ENCODE peak calls at places on chromosome 4, in seven cellular contexts. One of them, this sample, is unnamed. For H3K4me1, the result is how much of the 10 kb centered on the place peaks cover.

GRCh38 chr4:61628727-61629126 is 428.6 kb downstream of the ADGRL3 start:
- DNase-seq in adrenal gland: no peak
- DNase-seq in breast epithelium: no peak
- DNase-seq in suprapubic skin: no peak
- DNase-seq in uterus: no peak
- DNase-seq in heart left ventricle: no peak
- DNase-seq in IMR-90: no peak
- DNase-seq in this sample: no peak

GRCh38 chr4:123443401-123444297 is 47.1 kb downstream of the SPRY1 start:
- DNase-seq in adrenal gland: no peak
- DNase-seq in breast epithelium: no peak
- DNase-seq in suprapubic skin: no peak
- DNase-seq in uterus: no peak
- DNase-seq in heart left ventricle: no peak
- DNase-seq in IMR-90: peak
- DNase-seq in this sample: no peak

GRCh38 chr4:72767903-72768817 is 199.1 kb upstream of the ADAMTS3 start:
- DNase-seq in adrenal gland: no peak
- DNase-seq in breast epithelium: no peak
- DNase-seq in suprapubic skin: no peak
- DNase-seq in uterus: no peak
- DNase-seq in heart left ventricle: no peak
- DNase-seq in IMR-90: peak
- DNase-seq in this sample: no peak

GRCh38 chr4:54498661-54499111 is 159.1 kb upstream of the KIT start:
- DNase-seq in adrenal gland: no peak
- DNase-seq in breast epithelium: no peak
- DNase-seq in suprapubic skin: no peak
- DNase-seq in uterus: no peak
- DNase-seq in heart left ventricle: no peak
- DNase-seq in IMR-90: peak
- DNase-seq in this sample: no peak

GRCh38 chr4:149296503-149296902 is 519.1 kb downstream of the IQCM start:
- DNase-seq in adrenal gland: no peak
- DNase-seq in breast epithelium: no peak
- DNase-seq in suprapubic skin: no peak
- DNase-seq in uterus: no peak
- DNase-seq in heart left ventricle: no peak
- DNase-seq in IMR-90: no peak
- DNase-seq in this sample: no peak

GRCh38 chr4:23130845-23131244 is 438.1 kb downstream of the GBA3 start:
- DNase-seq in adrenal gland: no peak
- DNase-seq in breast epithelium: no peak
- DNase-seq in suprapubic skin: no peak
- DNase-seq in uterus: no peak
- DNase-seq in heart left ventricle: no peak
- DNase-seq in IMR-90: no peak
- DNase-seq in this sample: no peak

GRCh38 chr4:664713-665231 is 9.3 kb downstream of the ATP5ME start:
- DNase-seq in adrenal gland: peak
- DNase-seq in breast epithelium: no peak
- DNase-seq in suprapubic skin: no peak
- DNase-seq in uterus: no peak
- DNase-seq in heart left ventricle: peak
- DNase-seq in IMR-90: no peak
- DNase-seq in this sample: no peak

GRCh38 chr4:56466910-56467283 is 520 bp upstream of the SRP72 start:
- DNase-seq in adrenal gland: no peak
- DNase-seq in breast epithelium: no peak
- DNase-seq in suprapubic skin: no peak
- DNase-seq in uterus: no peak
- DNase-seq in heart left ventricle: no peak
- DNase-seq in IMR-90: no peak
- DNase-seq in this sample: no peak

GRCh38 chr4:126446917-126447316 is 1132.2 kb downstream of the FAT4 start:
- DNase-seq in adrenal gland: no peak
- DNase-seq in breast epithelium: no peak
- DNase-seq in suprapubic skin: no peak
- DNase-seq in uterus: no peak
- DNase-seq in heart left ventricle: no peak
- DNase-seq in IMR-90: no peak
- DNase-seq in this sample: no peak

GRCh38 chr4:142846105-142846728 is at the start of gene INPP4B:
- DNase-seq in adrenal gland: peak
- DNase-seq in breast epithelium: no peak
- DNase-seq in suprapubic skin: no peak
- DNase-seq in uterus: peak
- DNase-seq in heart left ventricle: peak
- DNase-seq in IMR-90: peak
- DNase-seq in this sample: peak

GRCh38 chr4:56206258-56206657 is 181.0 kb downstream of the AASDH start:
- DNase-seq in adrenal gland: no peak
- DNase-seq in breast epithelium: no peak
- DNase-seq in suprapubic skin: no peak
- DNase-seq in uterus: no peak
- DNase-seq in heart left ventricle: no peak
- DNase-seq in IMR-90: no peak
- DNase-seq in this sample: no peak

DNA sequence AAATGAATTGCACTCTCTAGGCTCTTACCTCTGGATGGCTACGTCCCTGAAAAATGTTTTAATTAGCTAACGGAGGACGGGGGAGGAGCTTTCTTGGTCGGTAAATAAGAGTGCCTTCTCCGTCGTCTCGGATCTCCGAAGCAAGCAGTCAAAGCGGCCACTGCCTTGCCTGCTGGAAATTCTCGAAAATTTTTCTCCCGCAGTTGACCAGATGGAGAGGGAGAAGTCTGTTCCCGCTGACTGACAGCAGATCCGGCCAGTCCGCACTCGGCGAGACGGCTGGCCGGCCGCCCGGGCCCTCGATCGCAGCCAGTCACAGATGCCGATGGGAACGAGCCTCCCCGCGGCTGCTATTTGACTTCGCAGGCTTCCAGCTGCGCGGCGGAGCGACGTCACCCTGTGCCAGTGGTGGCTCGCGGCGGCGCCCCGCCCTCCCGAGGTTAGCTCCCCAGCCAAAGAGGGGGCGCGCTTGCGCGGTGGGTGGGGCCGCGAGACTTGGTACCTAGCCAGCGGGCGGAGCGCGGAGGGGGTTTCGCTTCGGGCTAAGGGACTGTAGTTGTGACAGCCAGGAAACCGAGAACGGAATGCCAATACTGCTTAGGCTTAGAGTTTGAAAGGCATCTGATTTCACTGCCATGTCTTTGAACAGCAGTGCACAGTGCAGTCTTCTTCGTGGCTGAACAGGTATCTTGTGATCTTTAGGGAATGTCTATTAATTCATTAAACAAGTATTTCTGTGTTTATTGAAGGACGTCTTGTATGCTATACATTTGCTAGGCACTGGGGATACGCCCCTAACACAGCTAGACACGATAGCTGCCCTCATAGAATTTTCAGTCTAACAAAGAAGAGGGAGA is at the start of gene PPM1K:
- DNase-seq in adrenal gland: peak
- DNase-seq in breast epithelium: peak
- DNase-seq in suprapubic skin: peak
- DNase-seq in uterus: peak
- DNase-seq in heart left ventricle: peak
- DNase-seq in IMR-90: peak
- DNase-seq in this sample: peak
- TF ChIP-seq POLR2A in adrenal gland: peak
- TF ChIP-seq POLR2A in breast epithelium: peak
- TF ChIP-seq POLR2A in suprapubic skin: no peak
- TF ChIP-seq POLR2A in uterus: peak
- TF ChIP-seq POLR2A in heart left ventricle: peak
- TF ChIP-seq POLR2A in IMR-90: peak
- TF ChIP-seq POLR2A in this sample: peak

DNA sequence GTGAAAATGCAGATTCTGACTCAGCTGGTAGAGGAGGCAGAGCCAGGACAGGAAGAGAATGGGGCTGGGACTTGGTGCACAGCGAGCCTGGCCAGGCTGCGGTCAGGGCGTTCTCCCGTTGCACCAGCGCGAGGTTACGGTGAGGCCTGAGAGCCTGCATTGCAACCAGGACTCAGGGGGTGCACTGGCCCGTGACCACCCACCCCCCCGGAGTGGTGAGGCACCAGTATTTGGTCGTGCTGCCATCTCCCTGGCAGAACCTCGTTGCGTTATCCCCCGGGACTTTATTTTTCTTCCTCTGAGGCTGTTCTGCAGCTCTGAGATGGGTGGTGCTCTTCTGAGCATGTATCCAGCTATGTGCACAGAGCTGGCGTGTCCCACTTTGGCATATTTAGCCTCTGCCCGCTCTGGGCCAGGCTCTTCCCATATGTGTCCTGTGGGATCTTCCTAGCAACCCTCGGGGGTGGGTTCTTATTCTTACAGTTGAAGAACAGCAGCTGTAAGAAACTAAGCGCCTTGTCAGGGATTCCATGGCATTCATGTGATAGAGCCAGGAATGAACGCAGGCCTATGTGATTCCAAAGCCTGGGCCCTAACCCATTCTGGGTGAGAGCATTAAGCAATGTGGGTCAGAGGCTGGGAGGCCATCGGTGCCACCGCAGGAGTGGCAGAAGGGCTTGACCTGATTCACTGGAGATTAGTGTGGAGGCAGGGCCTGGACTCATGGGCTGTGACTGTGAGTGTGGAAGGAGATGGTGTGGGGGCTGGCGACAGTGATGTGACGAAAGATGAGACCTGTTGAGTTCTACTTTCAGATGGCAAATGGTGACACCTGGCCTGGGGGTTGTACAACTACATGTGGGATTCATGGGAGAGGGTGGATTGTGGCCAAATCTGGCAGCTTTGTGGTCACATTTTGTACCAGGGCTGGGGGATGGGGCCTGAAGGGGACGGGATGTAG is 3.1 kb downstream of the TADA2B start:
- DNase-seq in adrenal gland: no peak
- DNase-seq in breast epithelium: no peak
- DNase-seq in suprapubic skin: no peak
- DNase-seq in uterus: no peak
- DNase-seq in heart left ventricle: peak
- DNase-seq in IMR-90: no peak
- DNase-seq in this sample: peak
- H3K4me1 ChIP-seq in adrenal gland: half or more
- H3K4me1 ChIP-seq in breast epithelium: under half
- H3K4me1 ChIP-seq in suprapubic skin: under half
- H3K4me1 ChIP-seq in uterus: under half
- H3K4me1 ChIP-seq in heart left ventricle: under half
- H3K4me1 ChIP-seq in IMR-90: under half
- H3K4me1 ChIP-seq in this sample: under half

DNA sequence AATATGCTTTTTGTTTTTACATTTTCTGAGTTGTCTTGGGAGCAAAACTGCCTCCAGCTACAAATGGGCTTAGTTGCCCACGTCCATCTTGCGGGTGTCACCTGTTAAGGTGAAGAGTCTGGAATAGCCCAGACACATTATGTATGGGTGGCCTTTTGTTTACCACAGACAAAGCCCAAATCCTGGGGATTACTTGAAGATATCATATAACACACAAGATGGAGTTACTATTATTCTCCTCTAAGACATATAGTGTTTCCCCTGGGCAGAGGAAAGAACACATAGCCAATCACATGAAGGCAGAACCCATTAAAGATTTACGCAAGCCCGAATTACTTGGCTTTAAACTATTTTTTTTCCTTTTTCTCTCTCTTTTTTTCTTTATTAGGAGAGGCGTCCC is 625.6 kb upstream of the FAM241A start:
- DNase-seq in adrenal gland: no peak
- DNase-seq in breast epithelium: no peak
- DNase-seq in suprapubic skin: no peak
- DNase-seq in uterus: no peak
- DNase-seq in heart left ventricle: no peak
- DNase-seq in IMR-90: no peak
- DNase-seq in this sample: no peak
- TF ChIP-seq POLR2A in adrenal gland: no peak
- TF ChIP-seq POLR2A in breast epithelium: no peak
- TF ChIP-seq POLR2A in suprapubic skin: no peak
- TF ChIP-seq POLR2A in uterus: no peak
- TF ChIP-seq POLR2A in heart left ventricle: no peak
- TF ChIP-seq POLR2A in IMR-90: no peak
- TF ChIP-seq POLR2A in this sample: no peak

DNA sequence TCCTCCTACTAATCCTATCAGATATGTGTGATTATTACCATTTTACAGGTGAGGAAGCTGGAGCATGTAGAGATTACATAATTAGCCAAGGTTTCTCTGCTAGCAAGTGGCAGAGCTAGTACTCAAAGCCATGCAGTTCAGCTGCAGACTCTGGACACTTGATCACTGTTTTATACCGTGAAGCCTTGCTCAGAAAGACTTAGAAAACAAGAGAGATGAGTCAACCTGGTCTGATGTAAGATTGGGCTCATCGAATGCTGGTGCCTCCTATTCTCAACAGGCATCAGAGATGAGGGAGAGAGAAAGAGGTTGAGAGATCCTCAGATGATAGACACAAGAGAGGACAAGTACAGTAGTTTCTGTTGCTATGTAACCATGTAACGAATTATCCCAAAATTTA is 19.0 kb upstream of the PDE5A start:
- DNase-seq in adrenal gland: no peak
- DNase-seq in breast epithelium: no peak
- DNase-seq in suprapubic skin: no peak
- DNase-seq in uterus: no peak
- DNase-seq in heart left ventricle: no peak
- DNase-seq in IMR-90: peak
- DNase-seq in this sample: no peak
- H3K4me1 ChIP-seq in adrenal gland: under half
- H3K4me1 ChIP-seq in breast epithelium: under half
- H3K4me1 ChIP-seq in suprapubic skin: under half
- H3K4me1 ChIP-seq in uterus: under half
- H3K4me1 ChIP-seq in heart left ventricle: under half
- H3K4me1 ChIP-seq in IMR-90: under half
- H3K4me1 ChIP-seq in this sample: under half